ENCODE peak calls at places on chromosomes 5 and 9, in ten cellular contexts. Z, M, B, I, P, W, R, C, O and U are unnamed samples.

GRCh38 chr9:116073826-116074225 is 79.8 kb upstream of the PAPPA start:
- DNase-seq in Z (no peak), M (no peak), B (no peak), I (no peak), P (no peak), W (no peak), R (no peak), C (no peak), O (no peak), U (no peak)

GRCh38 chr5:151770383-151771258 is 1.1 kb upstream of the G3BP1 start:
- DNase-seq in Z (peak; percentile 77), M (peak; percentile 75), B (peak; percentile 92), I (peak; percentile 88), P (peak; percentile 60), W (peak; percentile 69), R (peak; percentile 82), C (peak; percentile 65), O (peak; percentile 87), U (no peak)

GRCh38 chr9:81389569-81389993 is 299.8 kb downstream of the TLE1 start:
- DNase-seq in Z (peak; percentile 44), M (peak; percentile 26), B (no peak), I (peak; percentile 67), P (peak; percentile 93), W (no peak), R (peak; percentile 91), C (no peak), O (no peak), U (peak; percentile 85)

GRCh38 chr5:113489299-113489698 is 1.0 kb upstream of the MCC start:
- DNase-seq in Z (peak; percentile 76), M (no peak), B (no peak), I (peak; percentile 68), P (peak; percentile 97), W (no peak), R (peak; percentile 89), C (no peak), O (no peak), U (peak; percentile 97)

GRCh38 chr5:60487466-60487865 is 212.5 kb downstream of the DEPDC1B start:
- DNase-seq in Z (no peak), M (no peak), B (no peak), I (no peak), P (no peak), W (no peak), R (no peak), C (no peak), O (no peak), U (no peak)

GRCh38 chr9:112006361-112007020 is 109.9 kb downstream of the UGCG start:
- DNase-seq in Z (no peak), M (no peak), B (peak; percentile 61), I (no peak), P (no peak), W (no peak), R (no peak), C (no peak), O (no peak), U (no peak)

GRCh38 chr5:113427871-113428574 is 6.8 kb downstream of the TSSK1B start:
- DNase-seq in Z (no peak), M (no peak), B (no peak), I (no peak), P (peak; percentile 89), W (no peak), R (no peak), C (no peak), O (no peak), U (peak; percentile 64)

GRCh38 chr9:116476935-116477381 is 210.1 kb upstream of the TRIM32 start:
- DNase-seq in Z (no peak), M (peak; percentile 23), B (peak; percentile 55), I (peak; percentile 66), P (no peak), W (peak; percentile 25), R (no peak), C (no peak), O (no peak), U (no peak)

GRCh38 chr5:80083115-80083890 is 48.2 kb downstream of the THBS4 start:
- DNase-seq in Z (peak; percentile 30), M (peak; percentile 31), B (peak; percentile 75), I (peak; percentile 61), P (peak; percentile 87), W (peak; percentile 13), R (no peak), C (peak; percentile 51), O (peak; percentile 81), U (peak; percentile 12)

GRCh38 chr5:128920345-128921215 is 44.7 kb upstream of the SLC27A6 start:
- DNase-seq in Z (no peak), M (peak; percentile 19), B (no peak), I (no peak), P (peak; percentile 59), W (no peak), R (no peak), C (no peak), O (no peak), U (peak; percentile 66)

GRCh38 chr5:164358531-164359259 is 853.3 kb downstream of the MAT2B start:
- DNase-seq in Z (no peak), M (no peak), B (no peak), I (no peak), P (no peak), W (no peak), R (peak; percentile 53), C (no peak), O (no peak), U (no peak)

GRCh38 chr5:168468836-168469235 is 17.4 kb upstream of the RARS1 start:
- DNase-seq in Z (no peak), M (no peak), B (no peak), I (no peak), P (no peak), W (no peak), R (peak; percentile 70), C (no peak), O (no peak), U (no peak)

GRCh38 chr5:152674403-152674802 is 269.3 kb upstream of the NMUR2 start:
- DNase-seq in Z (no peak), M (no peak), B (no peak), I (no peak), P (no peak), W (no peak), R (no peak), C (no peak), O (no peak), U (no peak)

DNA sequence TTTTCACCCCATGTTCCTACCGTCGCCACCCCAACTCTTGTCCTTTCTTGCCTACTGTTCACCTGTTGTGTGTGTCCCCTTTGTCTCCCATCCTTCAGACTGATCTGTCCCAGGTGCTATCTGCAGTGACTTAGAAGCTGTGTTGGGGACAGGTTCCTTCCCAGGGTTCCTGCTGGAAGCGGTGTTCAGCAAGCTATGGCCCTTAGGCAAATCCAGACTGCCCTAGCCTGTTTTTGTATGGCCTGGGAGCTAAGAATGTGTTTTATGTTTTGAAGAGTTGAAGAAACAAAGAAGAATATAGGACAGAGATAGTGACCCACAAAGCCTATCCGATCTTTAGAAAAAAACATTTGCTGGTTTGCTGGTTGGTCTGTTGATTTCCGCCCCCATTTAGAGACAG is 236.4 kb downstream of the GOLPH3 start:
- DNase-seq in Z (no peak), M (no peak), B (no peak), I (no peak), P (no peak), W (no peak), R (no peak), C (no peak), O (no peak), U (no peak)
- H3K27ac ChIP-seq in Z (peak overlapping the region; percentile 78), M (no peak overlapping the region), B (no peak overlapping the region), I (no peak overlapping the region), P (no peak overlapping the region), W (no peak overlapping the region), R (no peak overlapping the region), C (no peak overlapping the region), O (no peak overlapping the region), U (no peak overlapping the region)

GRCh38 chr5:32115985-32116384 is 58.1 kb downstream of the GOLPH3 start:
- DNase-seq in Z (no peak), M (no peak), B (no peak), I (no peak), P (no peak), W (no peak), R (no peak), C (no peak), O (no peak), U (no peak)

DNA sequence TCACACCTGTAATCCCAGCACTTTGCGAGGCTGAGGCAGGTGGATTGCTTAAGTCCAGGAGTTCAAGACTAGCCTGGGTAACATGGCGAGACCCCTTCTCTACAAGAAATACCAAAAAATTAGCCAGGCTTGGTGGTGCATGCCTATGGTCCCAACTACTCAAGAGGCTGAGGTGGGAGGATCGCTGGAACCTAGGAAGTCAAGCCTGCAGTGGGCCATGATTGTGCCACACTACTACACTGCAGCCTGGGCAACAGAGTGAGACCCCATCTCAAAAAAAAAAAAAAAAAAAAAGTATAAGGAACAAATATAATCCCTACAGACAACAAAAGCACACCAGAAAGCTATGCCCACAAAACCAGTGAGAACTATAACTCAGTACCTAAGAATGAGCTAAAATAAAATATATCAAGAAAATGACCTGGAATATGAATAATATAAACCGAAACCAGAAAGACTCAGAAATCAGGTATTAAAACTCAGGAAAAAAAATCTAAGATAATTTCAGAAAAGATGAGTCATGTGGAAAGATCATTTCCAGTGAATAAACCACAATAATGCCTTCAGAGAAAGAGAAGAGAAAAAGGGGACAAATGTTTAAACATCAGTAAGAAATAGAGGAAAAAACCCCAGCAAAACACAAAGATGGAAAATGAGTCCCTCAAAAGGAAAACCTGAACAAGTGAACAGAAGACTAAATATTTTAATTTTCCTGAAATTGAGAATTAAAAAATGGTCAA is 57.4 kb downstream of the GOLPH3 start:
- DNase-seq in Z (no peak), M (no peak), B (no peak), I (no peak), P (no peak), W (no peak), R (no peak), C (no peak), O (no peak), U (no peak)
- H3K27ac ChIP-seq in Z (peak overlapping the region; percentile 18), M (no peak overlapping the region), B (no peak overlapping the region), I (no peak overlapping the region), P (no peak overlapping the region), W (no peak overlapping the region), R (no peak overlapping the region), C (no peak overlapping the region), O (no peak overlapping the region), U (no peak overlapping the region)

GRCh38 chr9:92295240-92295790 is 1.8 kb upstream of the IARS1 start:
- DNase-seq in Z (no peak), M (no peak), B (peak; percentile 51), I (no peak), P (no peak), W (no peak), R (no peak), C (no peak), O (no peak), U (no peak)
- H3K27ac ChIP-seq in Z (no peak overlapping the region), M (no peak overlapping the region), B (no peak overlapping the region), I (no peak overlapping the region), P (no peak overlapping the region), W (no peak overlapping the region), R (no peak overlapping the region), C (no peak overlapping the region), O (peak overlapping the region; percentile 92), U (peak overlapping the region; percentile 91)

GRCh38 chr5:137876101-137876500 is 8.4 kb downstream of the MYOT start:
- DNase-seq in Z (no peak), M (no peak), B (no peak), I (no peak), P (no peak), W (no peak), R (no peak), C (no peak), O (no peak), U (no peak)

DNA sequence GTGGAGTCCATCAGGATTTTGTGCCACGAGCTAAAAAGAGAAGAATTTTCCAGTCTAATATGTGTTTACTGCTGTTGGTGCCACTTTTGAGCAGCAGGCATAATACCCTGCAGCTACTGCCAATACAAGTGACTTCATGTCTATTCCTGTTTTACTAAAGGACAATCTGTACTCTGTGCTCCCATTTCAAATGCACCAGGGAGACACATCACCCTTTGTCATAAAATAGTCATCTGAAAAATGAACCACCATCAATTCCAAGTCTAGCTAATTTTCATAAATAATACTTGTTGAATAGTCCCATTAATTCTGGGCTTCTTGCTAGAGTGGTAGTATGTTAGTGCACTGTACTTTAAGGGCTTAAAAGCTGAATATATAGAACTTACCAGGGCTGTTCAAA is 8.9 kb upstream of the PKD2L2 start:
- DNase-seq in Z (no peak), M (no peak), B (no peak), I (no peak), P (peak; percentile 15), W (no peak), R (no peak), C (no peak), O (no peak), U (no peak)
- H3K27ac ChIP-seq in Z (peak overlapping the region; percentile 81), M (no peak overlapping the region), B (no peak overlapping the region), I (peak overlapping the region; percentile 42), P (no peak overlapping the region), W (no peak overlapping the region), R (no peak overlapping the region), C (no peak overlapping the region), O (no peak overlapping the region), U (peak overlapping the region; percentile 61)